ENCODE peak calls at places on chromosomes 12 and 14, in four cellular contexts. C, J, O and P are unnamed samples.

GRCh38 chr14:22821193-22822016 is 6.2 kb upstream of the SLC7A7 start:
- DNase-seq in C (peak), J (no peak), O (no peak), P (no peak)

GRCh38 chr12:97308576-97309198 is 153.9 kb upstream of the RMST start:
- DNase-seq in J (no peak), C (no peak), O (no peak), P (no peak)

GRCh38 chr12:50659690-50660424 is 104.0 kb upstream of the ATF1 start:
- DNase-seq in C (no peak), J (no peak), O (no peak), P (no peak)

GRCh38 chr14:102652194-102652593 is 59.7 kb downstream of the RCOR1 start:
- DNase-seq in J (no peak), O (no peak), C (no peak), P (no peak)

GRCh38 chr12:30546121-30546520 is 149.5 kb downstream of the IPO8 start:
- DNase-seq in J (no peak), O (no peak), C (no peak), P (no peak)

GRCh38 chr12:57740656-57741412 is 2.3 kb upstream of the AGAP2 start:
- DNase-seq in C (no peak), O (no peak), J (no peak), P (no peak)

GRCh38 chr12:46154221-46154975 is 114.4 kb downstream of the SLC38A1 start:
- DNase-seq in J (no peak), O (no peak), C (no peak), P (no peak)

GRCh38 chr14:20714593-20715250 is 26.2 kb downstream of the ANG start:
- DNase-seq in O (peak), J (peak), C (peak), P (peak)

GRCh38 chr14:36942522-36943245 is 229.7 kb downstream of the SLC25A21 start:
- DNase-seq in J (no peak), O (no peak), C (no peak), P (no peak)

GRCh38 chr14:62689741-62690140 is 355.5 kb downstream of the KCNH5 start:
- DNase-seq in C (no peak), O (no peak), J (no peak), P (no peak)

GRCh38 chr12:102689701-102690100 is 209.3 kb upstream of the IGF1 start:
- DNase-seq in O (no peak), J (no peak), C (no peak), P (no peak)

GRCh38 chr12:115455268-115455681 is 771.3 kb upstream of the TBX3 start:
- DNase-seq in J (no peak), O (no peak), C (no peak), P (no peak)

GRCh38 chr12:94282675-94283074 is 134.3 kb downstream of the PLXNC1 start:
- DNase-seq in J (no peak), O (no peak), C (no peak), P (no peak)

GRCh38 chr14:22836301-22837058 is at the start of gene MMP14:
- DNase-seq in C (peak), O (no peak), J (peak), P (no peak)

GRCh38 chr14:81710232-81710845 is 176.7 kb upstream of the SEL1L start:
- DNase-seq in C (peak), J (no peak), O (no peak), P (peak)

GRCh38 chr14:61560323-61560722 is 135.0 kb upstream of the HIF1A start:
- DNase-seq in J (no peak), O (no peak), C (no peak), P (no peak)

GRCh38 chr14:84468153-84468552 is 1061.8 kb upstream of the FLRT2 start:
- DNase-seq in J (no peak), O (no peak), C (no peak), P (no peak)

GRCh38 chr12:123363743-123364531 is 710 bp downstream of the SBNO1 start:
- DNase-seq in J (peak), O (no peak), C (peak), P (peak)

DNA sequence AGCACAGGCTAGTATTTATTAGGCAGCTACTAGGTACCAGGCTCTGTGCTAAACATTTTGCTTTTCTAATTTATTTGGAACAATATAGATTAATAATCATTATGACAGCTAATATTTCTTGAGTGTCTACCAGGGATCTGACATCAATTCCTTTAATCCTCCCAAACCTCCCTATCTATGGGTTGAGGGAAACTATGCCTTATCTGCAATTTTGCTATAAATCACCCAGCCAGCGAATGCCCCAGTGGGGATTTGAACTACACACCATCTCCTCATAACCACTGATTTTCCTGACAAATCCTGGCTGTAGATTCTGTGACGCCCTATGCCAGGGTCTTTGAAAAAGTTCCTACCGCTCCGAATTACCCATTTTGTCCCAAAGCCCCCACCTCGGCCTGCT is 21.4 kb upstream of the PLEKHG3 start:
- DNase-seq in O (no peak), J (no peak), C (no peak), P (no peak)
- H3K27ac ChIP-seq in O (peak), J (peak), C (no peak), P (peak)

GRCh38 chr14:24032727-24033418 is 18.9 kb upstream of the CARMIL3 start:
- DNase-seq in C (no peak), J (no peak), O (no peak), P (no peak)

GRCh38 chr14:24040692-24041091 is 11.1 kb upstream of the CARMIL3 start:
- DNase-seq in C (no peak), J (no peak), O (no peak), P (no peak)

GRCh38 chr14:24042733-24043132 is 9.1 kb upstream of the CARMIL3 start:
- DNase-seq in J (no peak), O (no peak), C (peak), P (no peak)

DNA sequence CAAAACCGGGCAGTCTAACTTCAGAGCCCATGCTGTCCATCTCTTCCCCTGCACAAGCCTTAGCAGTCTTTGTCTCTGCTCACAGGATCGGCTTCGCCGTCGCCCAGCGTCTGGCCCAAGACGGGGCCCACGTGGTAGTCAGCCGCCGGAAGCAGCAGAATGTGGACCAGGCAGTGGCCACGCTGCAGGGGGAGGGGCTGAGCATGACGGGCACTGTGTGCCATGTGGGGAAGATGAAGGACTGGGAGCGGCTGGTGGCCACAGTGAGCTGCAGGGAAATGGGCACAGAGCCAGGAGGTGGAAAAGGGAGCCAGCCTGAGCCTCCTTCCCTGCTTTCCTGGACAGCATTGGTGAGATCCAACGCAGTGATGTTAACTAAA is 14.2 kb upstream of the CARMIL3 start:
- DNase-seq in O (no peak), J (no peak), C (no peak), P (no peak)
- H3K27ac ChIP-seq in O (no peak), J (no peak), C (no peak), P (no peak)

DNA sequence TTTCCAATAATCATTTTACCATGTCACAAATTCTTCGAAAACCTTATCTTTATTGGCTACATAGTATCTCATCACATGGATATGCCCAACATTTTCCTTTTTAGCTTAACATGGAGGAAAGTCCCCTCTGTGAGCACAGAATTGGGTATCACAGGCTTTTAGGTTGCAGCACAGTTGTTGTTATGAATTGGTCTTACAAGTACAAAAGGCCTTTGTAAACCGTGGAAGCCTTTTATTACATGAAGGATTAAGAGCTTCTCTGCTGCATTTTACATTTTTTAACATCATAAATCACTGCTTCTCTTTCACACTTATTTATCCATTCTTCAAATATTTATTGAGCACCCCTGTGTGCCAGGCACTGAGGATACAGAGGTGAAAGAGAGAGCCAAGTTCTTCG is 26.2 kb downstream of the UBE3B start:
- DNase-seq in C (no peak), O (no peak), J (no peak), P (no peak)
- H3K27ac ChIP-seq in C (no peak), O (no peak), J (no peak), P (peak)

DNA sequence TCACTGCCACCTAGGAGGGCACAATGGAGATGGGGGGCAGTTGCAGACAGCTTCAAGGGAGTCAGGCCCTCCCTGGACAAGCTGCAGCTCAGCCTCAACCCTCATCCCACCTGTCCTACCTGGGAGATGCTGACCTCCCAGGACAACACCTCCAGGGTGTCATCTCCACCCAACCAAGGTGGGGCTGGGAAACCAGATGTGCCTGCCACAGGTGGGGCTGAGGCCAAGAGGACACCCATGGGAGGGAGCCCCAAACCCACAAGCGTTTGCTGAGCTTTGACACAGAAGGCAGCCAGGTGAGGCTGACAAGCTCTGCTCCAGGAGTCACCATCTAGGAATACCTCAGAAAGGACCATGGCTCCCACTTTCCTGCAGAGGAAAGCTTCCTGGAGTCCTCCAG is 31.5 kb downstream of the ZFP36L1 start:
- DNase-seq in O (no peak), J (no peak), C (no peak), P (no peak)
- H3K27ac ChIP-seq in O (no peak), J (no peak), C (no peak), P (no peak)

DNA sequence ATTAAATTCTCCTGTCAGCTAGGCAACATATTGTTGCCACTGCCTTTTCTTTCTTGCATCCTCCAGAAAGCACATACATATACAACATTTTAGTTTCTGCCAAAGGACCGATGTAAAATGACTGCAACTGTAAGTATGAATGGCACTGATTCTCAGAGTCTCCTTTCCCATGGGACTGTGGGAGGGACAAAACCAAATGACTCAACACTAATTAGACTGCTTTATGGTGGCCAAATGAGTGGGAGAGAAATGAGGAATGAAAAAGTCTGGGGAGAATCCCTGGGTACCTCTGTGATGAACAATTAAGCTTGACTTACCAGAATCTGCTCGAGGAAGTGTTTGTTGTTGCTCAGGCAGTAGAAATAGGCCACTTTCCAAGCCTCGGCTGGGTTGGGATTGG is 10.2 kb downstream of the ZFYVE26 start:
- DNase-seq in O (no peak), J (no peak), C (no peak), P (no peak)
- H3K27ac ChIP-seq in O (no peak), J (no peak), C (no peak), P (no peak)

GRCh38 chr12:325886-326285 is 63.2 kb downstream of the KDM5A start:
- DNase-seq in C (no peak), O (no peak), J (no peak), P (no peak)
- H3K27ac ChIP-seq in C (no peak), O (no peak), J (no peak), P (no peak)

DNA sequence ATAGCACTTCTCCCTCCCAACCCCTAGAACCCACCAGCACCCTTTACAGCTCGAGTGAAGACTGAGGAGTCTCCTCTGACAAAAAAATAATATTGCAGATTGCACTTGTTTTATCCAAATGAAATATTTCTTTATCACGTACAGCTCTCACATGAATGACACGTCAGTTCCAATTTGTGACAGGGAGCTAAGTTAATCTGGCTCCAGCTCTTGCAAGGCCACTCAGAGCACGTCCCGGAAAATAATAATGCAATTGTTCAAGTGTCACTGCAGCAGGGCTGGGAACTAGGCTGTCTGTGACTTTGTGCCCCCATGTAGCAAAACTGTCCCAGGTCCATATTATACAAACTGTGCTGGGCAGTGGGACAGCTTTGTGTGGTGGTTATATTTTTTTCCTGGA is 539.6 kb downstream of the VRK1 start:
- DNase-seq in C (no peak), O (no peak), J (no peak), P (no peak)
- H3K27ac ChIP-seq in C (no peak), O (no peak), J (no peak), P (peak)

DNA sequence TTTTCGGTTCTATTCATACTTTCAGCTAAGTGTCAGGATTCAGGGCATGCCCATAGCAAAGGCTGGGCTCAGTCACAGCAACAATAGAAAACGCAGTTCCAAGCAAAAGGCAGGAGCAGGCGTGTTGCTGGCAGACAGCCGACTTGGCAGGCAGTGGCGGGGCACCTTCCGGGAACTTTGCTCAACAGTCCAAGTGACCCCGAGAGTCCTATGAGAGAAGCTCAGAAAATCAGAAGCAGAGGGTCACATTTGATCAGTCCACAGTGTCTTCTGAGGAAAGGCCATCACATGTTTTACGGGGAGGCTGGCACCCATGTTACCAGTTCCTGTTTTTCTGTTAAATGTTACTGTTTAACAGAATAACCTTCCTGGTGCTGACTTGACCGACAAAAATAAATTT is 115.0 kb downstream of the DACT1 start:
- DNase-seq in J (peak), C (peak), O (peak), P (peak)
- H3K27ac ChIP-seq in J (no peak), C (peak), O (peak), P (peak)

DNA sequence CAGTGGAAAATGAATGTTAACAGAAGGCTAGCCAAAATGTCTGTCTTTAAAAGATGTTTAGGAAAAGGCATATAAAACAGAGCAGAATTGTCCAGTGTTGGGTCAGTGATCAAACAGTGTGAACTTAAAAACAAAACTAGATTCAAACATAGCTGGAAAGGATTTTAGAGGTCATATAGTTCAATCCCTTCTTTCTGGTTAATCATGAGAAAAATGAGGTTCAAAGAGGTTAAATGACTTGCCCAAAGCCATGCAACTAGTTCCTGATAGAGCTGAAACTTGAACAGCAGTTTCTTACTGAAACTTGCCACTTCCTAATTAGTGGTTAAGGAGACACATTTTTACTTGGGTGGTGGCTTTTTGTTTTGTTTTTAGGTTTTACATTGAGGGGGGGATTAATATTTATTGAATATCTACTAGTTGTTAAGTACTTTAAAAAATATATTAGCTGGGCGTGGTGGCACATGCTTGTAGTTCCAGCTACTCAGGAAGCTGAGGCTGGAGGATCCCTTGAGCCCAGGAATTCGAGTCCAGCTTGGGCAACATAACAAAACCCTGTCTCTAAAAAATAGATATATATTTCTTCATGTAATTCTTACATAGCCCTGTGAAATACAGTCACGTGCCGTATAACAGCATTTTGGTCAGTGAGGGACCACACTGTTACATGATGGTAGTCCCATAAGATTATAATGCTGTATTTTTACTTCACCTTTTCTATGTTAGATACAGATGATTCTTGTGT is 20.4 kb downstream of the ACVR1B start:
- DNase-seq in J (no peak), O (no peak), C (no peak), P (no peak)
- H3K27ac ChIP-seq in J (no peak), O (no peak), C (no peak), P (peak)

DNA sequence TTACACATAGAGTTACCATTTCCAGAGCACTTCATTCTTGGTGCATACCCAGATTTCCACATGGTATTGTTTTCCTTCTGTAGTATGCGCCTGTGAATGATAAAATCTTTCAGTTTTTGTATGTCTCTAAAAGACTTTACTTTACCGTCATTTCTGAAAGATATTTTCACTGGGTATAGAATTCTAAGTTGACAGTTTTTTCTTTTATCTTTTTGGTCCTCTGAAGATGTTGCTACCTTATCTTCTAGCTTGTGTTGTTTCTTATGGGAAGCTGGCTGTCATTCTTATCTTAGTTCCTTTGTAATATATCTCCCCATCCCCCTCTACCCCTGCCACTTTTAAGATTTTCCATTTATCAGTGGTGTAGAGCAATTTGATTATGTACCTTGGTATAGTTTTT is 36.7 kb downstream of the PRMT8 start:
- DNase-seq in C (no peak), J (no peak), O (no peak), P (no peak)
- H3K27ac ChIP-seq in C (no peak), J (no peak), O (no peak), P (no peak)